ENCODE peak calls at places on chromosome 20, in nine cellular contexts. N is effector CD4-positive, alpha-beta T cell; R is ACHN; E is HEK293T; W is stromal cell of bone marrow; Y is T follicular helper cell; U is ovary; H is HFF-Myc; B is GM20000. X is an unnamed sample.

GRCh38 chr20:50958733-50959542 is at the start of gene MOCS3:
- DNase-seq in N (peak), R (peak), E (peak), W (peak), Y (peak), U (peak), H (peak), B (peak), X (peak)

GRCh38 chr20:5122861-5123260 is 3.1 kb upstream of the PCNA start:
- DNase-seq in N (no peak), R (no peak), E (no peak), W (no peak), Y (no peak), U (no peak), H (no peak), B (no peak), X (no peak)

GRCh38 chr20:48015136-48015925 is 230.1 kb upstream of the SULF2 start:
- DNase-seq in N (no peak), R (no peak), E (no peak), W (no peak), Y (no peak), U (no peak), H (no peak), B (no peak), X (no peak)

GRCh38 chr20:39347626-39348025 is 385.5 kb downstream of the DHX35 start:
- DNase-seq in N (no peak), R (no peak), E (no peak), W (no peak), Y (no peak), U (no peak), H (no peak), B (no peak), X (no peak)

GRCh38 chr20:5000263-5001173 is 792 bp downstream of the SLC23A2 start:
- DNase-seq in N (peak), R (no peak), E (peak), W (no peak), Y (peak), U (peak), H (no peak), B (peak), X (peak)

GRCh38 chr20:40606660-40607059 is 82.4 kb downstream of the MAFB start:
- DNase-seq in N (no peak), R (no peak), E (no peak), W (no peak), Y (no peak), U (no peak), H (no peak), B (no peak), X (no peak)

GRCh38 chr20:40467703-40468411 is 221.2 kb downstream of the MAFB start:
- DNase-seq in N (no peak), R (no peak), E (no peak), W (no peak), Y (no peak), U (no peak), H (no peak), B (no peak), X (no peak)

GRCh38 chr20:4944918-4945317 is 56.4 kb downstream of the SLC23A2 start:
- DNase-seq in N (no peak), R (no peak), E (no peak), W (no peak), Y (no peak), U (no peak), H (no peak), B (no peak), X (no peak)

GRCh38 chr20:62023935-62024334 is 41.7 kb downstream of the TAF4 start:
- DNase-seq in N (no peak), R (no peak), E (no peak), W (no peak), Y (no peak), U (no peak), H (no peak), B (no peak), X (peak)

GRCh38 chr20:20593447-20594170 is 118.8 kb downstream of the RALGAPA2 start:
- DNase-seq in N (no peak), R (peak), E (peak), W (peak), Y (no peak), U (peak), H (peak), B (peak), X (no peak)

GRCh38 chr20:18724077-18724476 is 89.5 kb upstream of the SCP2D1 start:
- DNase-seq in N (no peak), R (no peak), E (no peak), W (no peak), Y (no peak), U (no peak), H (no peak), B (no peak), X (no peak)

GRCh38 chr20:25148181-25148981 is 47.1 kb upstream of the ENTPD6 start:
- DNase-seq in N (peak), R (no peak), E (no peak), W (peak), Y (peak), U (peak), H (no peak), B (peak), X (no peak)

GRCh38 chr20:56247954-56248782 is at the start of gene MC3R:
- DNase-seq in N (no peak), R (peak), E (peak), W (peak), Y (peak), U (peak), H (no peak), B (peak), X (peak)

GRCh38 chr20:34066476-34067090 is 45.5 kb downstream of the EIF2S2 start:
- DNase-seq in N (no peak), R (no peak), E (no peak), W (peak), Y (no peak), U (no peak), H (peak), B (no peak), X (no peak)

GRCh38 chr20:41213150-41213820 is 75.9 kb downstream of the PLCG1 start:
- DNase-seq in N (no peak), R (peak), E (no peak), W (no peak), Y (no peak), U (no peak), H (peak), B (no peak), X (peak)

GRCh38 chr20:12237772-12238171 is 320.1 kb downstream of the BTBD3 start:
- DNase-seq in N (no peak), R (no peak), E (no peak), W (peak), Y (no peak), U (peak), H (no peak), B (no peak), X (no peak)

GRCh38 chr20:64232794-64233193 is 22.8 kb upstream of the PCMTD2 start:
- DNase-seq in N (no peak), R (no peak), E (no peak), W (no peak), Y (no peak), U (peak), H (no peak), B (no peak), X (no peak)

GRCh38 chr20:56807118-56807517 is 178.0 kb downstream of the TFAP2C start:
- DNase-seq in N (no peak), R (no peak), E (no peak), W (no peak), Y (no peak), U (no peak), H (no peak), B (no peak), X (no peak)

GRCh38 chr20:53677447-53678314 is 84.0 kb upstream of the ZNF217 start:
- DNase-seq in N (no peak), R (no peak), E (peak), W (no peak), Y (no peak), U (no peak), H (no peak), B (no peak), X (peak)

GRCh38 chr20:62618622-62619529 is 23.4 kb upstream of the SLCO4A1 start:
- DNase-seq in N (no peak), R (no peak), E (no peak), W (no peak), Y (no peak), U (no peak), H (no peak), B (peak), X (peak)

GRCh38 chr20:8837396-8837795 is 231.5 kb upstream of the PLCB4 start:
- DNase-seq in N (no peak), R (no peak), E (no peak), W (peak), Y (no peak), U (no peak), H (no peak), B (no peak), X (no peak)

GRCh38 chr20:48364688-48365421 is 462.9 kb downstream of the PREX1 start:
- DNase-seq in N (no peak), R (no peak), E (no peak), W (no peak), Y (no peak), U (no peak), H (no peak), B (peak), X (no peak)

GRCh38 chr20:10490706-10491105 is 55.6 kb downstream of the SLX4IP start:
- DNase-seq in N (no peak), R (no peak), E (no peak), W (no peak), Y (no peak), U (no peak), H (no peak), B (no peak), X (no peak)

GRCh38 chr20:63682384-63683139 is 13.9 kb upstream of the TNFRSF6B start:
- DNase-seq in N (no peak), R (peak), E (no peak), W (peak), Y (no peak), U (peak), H (peak), B (no peak), X (peak)

GRCh38 chr20:38889792-38890496 is 36.3 kb upstream of the FAM83D start:
- DNase-seq in N (no peak), R (no peak), E (no peak), W (no peak), Y (no peak), U (no peak), H (no peak), B (no peak), X (no peak)

GRCh38 chr20:9286501-9286900 is 217.6 kb downstream of the PLCB4 start:
- DNase-seq in N (no peak), R (peak), E (no peak), W (no peak), Y (no peak), U (no peak), H (no peak), B (no peak), X (no peak)

GRCh38 chr20:1393507-1393882 is 641 bp upstream of the FKBP1A start:
- DNase-seq in N (no peak), R (no peak), E (no peak), W (no peak), Y (no peak), U (no peak), H (no peak), B (no peak), X (no peak)

GRCh38 chr20:9112541-9113515 is 43.9 kb downstream of the PLCB4 start:
- DNase-seq in N (no peak), R (peak), E (no peak), W (no peak), Y (no peak), U (no peak), H (no peak), B (no peak), X (peak)

GRCh38 chr20:10902174-10902573 is 228.4 kb upstream of the JAG1 start:
- DNase-seq in N (no peak), R (no peak), E (no peak), W (no peak), Y (no peak), U (no peak), H (no peak), B (no peak), X (no peak)

GRCh38 chr20:12882832-12883506 is 125.8 kb upstream of the SPTLC3 start:
- DNase-seq in N (no peak), R (no peak), E (no peak), W (peak), Y (no peak), U (no peak), H (no peak), B (no peak), X (no peak)

GRCh38 chr20:14518648-14519047 is 181.2 kb upstream of the FLRT3 start:
- DNase-seq in N (no peak), R (no peak), E (no peak), W (no peak), Y (no peak), U (no peak), H (no peak), B (no peak), X (no peak)

GRCh38 chr20:49569403-49570115 is 1.6 kb upstream of the PTGIS start:
- DNase-seq in N (no peak), R (no peak), E (no peak), W (no peak), Y (no peak), U (peak), H (no peak), B (no peak), X (no peak)

GRCh38 chr20:24948939-24949679 is at the start of gene CST7:
- DNase-seq in N (peak), R (no peak), E (no peak), W (no peak), Y (peak), U (no peak), H (no peak), B (peak), X (peak)

GRCh38 chr20:4814696-4815252 is 93.1 kb downstream of the PRND start:
- DNase-seq in N (peak), R (no peak), E (no peak), W (no peak), Y (peak), U (peak), H (no peak), B (peak), X (no peak)

GRCh38 chr20:48169650-48170049 is 384.4 kb upstream of the SULF2 start:
- DNase-seq in N (no peak), R (no peak), E (no peak), W (no peak), Y (no peak), U (peak), H (no peak), B (no peak), X (no peak)

GRCh38 chr20:44109951-44110361 is 77.0 kb downstream of the JPH2 start:
- DNase-seq in N (no peak), R (no peak), E (no peak), W (no peak), Y (no peak), U (peak), H (no peak), B (no peak), X (peak)

GRCh38 chr20:20897922-20898321 is 185.5 kb upstream of the RALGAPA2 start:
- DNase-seq in N (no peak), R (no peak), E (no peak), W (no peak), Y (no peak), U (no peak), H (no peak), B (no peak), X (no peak)

GRCh38 chr20:62485062-62485700 is 9.4 kb upstream of the GATA5 start:
- DNase-seq in N (no peak), R (no peak), E (no peak), W (no peak), Y (no peak), U (peak), H (no peak), B (no peak), X (no peak)